ENCODE peak calls at places on chromosomes 11 and 22, in eight cellular contexts. K is skeletal muscle cell, A is H9, D is AG04450, G is ELF-1, T is right atrium auricular region, B is SHP77 treated with DMSO at 0.1 percent for 48 hours, I is suprapubic skin. N is an unnamed sample.
A peak's percentile ranks its signal among the peaks of the same experiment; 100 is the strongest.

GRCh38 chr11:63919267-63920125 is 2.5 kb upstream of the RCOR2 start:
- DNase-seq in K (no peak), A (peak; percentile 96), D (no peak), G (peak; percentile 90), T (no peak), B (peak; percentile 79), I (no peak), N (no peak)

GRCh38 chr11:116175707-116176106 is 597.1 kb downstream of the BUD13 start:
- DNase-seq in K (no peak), A (no peak), D (no peak), G (no peak), T (peak; percentile 43), B (no peak), I (no peak), N (no peak)

GRCh38 chr22:23780146-23780748 is 6.5 kb upstream of the SMARCB1 start:
- DNase-seq in K (no peak), A (no peak), D (no peak), G (no peak), T (no peak), B (no peak), I (no peak), N (no peak)

GRCh38 chr11:7931168-7931567 is at the start of gene OR10A6:
- DNase-seq in K (no peak), A (no peak), D (no peak), G (no peak), T (no peak), B (no peak), I (no peak), N (no peak)

GRCh38 chr22:26674211-26675190 is 17.1 kb downstream of the MIAT start:
- DNase-seq in K (no peak), A (no peak), D (no peak), G (no peak), T (no peak), B (no peak), I (no peak), N (no peak)

GRCh38 chr22:38863531-38864131 is 8.4 kb downstream of the CBX6 start:
- DNase-seq in K (no peak), A (peak; percentile 29), D (no peak), G (no peak), T (no peak), B (no peak), I (no peak), N (no peak)

GRCh38 chr11:13384837-13385417 is 78.1 kb downstream of the BTBD10 start:
- DNase-seq in K (peak; percentile 20), A (peak; percentile 54), D (peak; percentile 41), G (peak; percentile 66), T (no peak), B (no peak), I (no peak), N (peak; percentile 64)

GRCh38 chr11:76788661-76789442 is 5.7 kb downstream of the TSKU start:
- DNase-seq in K (no peak), A (no peak), D (no peak), G (peak; percentile 73), T (no peak), B (no peak), I (peak; percentile 87), N (no peak)

GRCh38 chr11:71267807-71268421 is 15.5 kb upstream of the SHANK2 start:
- DNase-seq in K (no peak), A (no peak), D (no peak), G (no peak), T (peak; percentile 13), B (no peak), I (peak; percentile 65), N (no peak)

GRCh38 chr11:29432719-29433325 is 584.0 kb downstream of the KCNA4 start:
- DNase-seq in K (no peak), A (no peak), D (no peak), G (no peak), T (no peak), B (no peak), I (no peak), N (peak; percentile 45)

GRCh38 chr22:38305481-38306448 is 11.5 kb downstream of the CSNK1E start:
- DNase-seq in K (no peak), A (peak; percentile 80), D (no peak), G (peak; percentile 63), T (no peak), B (no peak), I (no peak), N (peak; percentile 78)

GRCh38 chr11:71086687-71087258 is 165.6 kb downstream of the SHANK2 start:
- DNase-seq in K (no peak), A (peak; percentile 81), D (no peak), G (peak; percentile 87), T (no peak), B (peak; percentile 16), I (no peak), N (peak; percentile 21)

GRCh38 chr11:14411818-14412217 is 52.8 kb upstream of the RRAS2 start:
- DNase-seq in K (peak; percentile 74), A (no peak), D (peak; percentile 61), G (no peak), T (peak; percentile 79), B (no peak), I (peak; percentile 81), N (peak; percentile 84)

GRCh38 chr11:127993788-127994187 is 593.6 kb downstream of the ETS1 start:
- DNase-seq in K (no peak), A (peak; percentile 51), D (no peak), G (peak; percentile 6), T (no peak), B (no peak), I (no peak), N (no peak)

GRCh38 chr11:60880635-60881282 is 13.4 kb downstream of the ZP1 start:
- DNase-seq in K (no peak), A (no peak), D (no peak), G (no peak), T (no peak), B (peak; percentile 26), I (no peak), N (no peak)

GRCh38 chr22:37180531-37181231 is 7.4 kb downstream of the C1QTNF6 start:
- DNase-seq in K (no peak), A (no peak), D (no peak), G (no peak), T (no peak), B (no peak), I (no peak), N (no peak)

GRCh38 chr11:123185326-123185725 is 9.7 kb downstream of the CLMP start:
- DNase-seq in K (no peak), A (peak; percentile 57), D (no peak), G (peak; percentile 64), T (no peak), B (no peak), I (no peak), N (no peak)

GRCh38 chr11:41237386-41237785 is 222.1 kb downstream of the LRRC4C start:
- DNase-seq in K (no peak), A (no peak), D (no peak), G (no peak), T (no peak), B (no peak), I (no peak), N (no peak)

GRCh38 chr11:99911116-99911515 is 776.0 kb upstream of the ARHGAP42 start:
- DNase-seq in K (no peak), A (no peak), D (no peak), G (no peak), T (no peak), B (no peak), I (no peak), N (no peak)

GRCh38 chr11:130180491-130180890 is 20.9 kb downstream of the ST14 start:
- DNase-seq in K (no peak), A (no peak), D (no peak), G (no peak), T (no peak), B (no peak), I (no peak), N (peak; percentile 16)

GRCh38 chr11:132052904-132053303 is 682.5 kb downstream of the NTM start:
- DNase-seq in K (no peak), A (no peak), D (no peak), G (no peak), T (no peak), B (no peak), I (no peak), N (no peak)

GRCh38 chr22:45878051-45878764 is 98.8 kb downstream of the WNT7B start:
- DNase-seq in K (no peak), A (peak; percentile 32), D (no peak), G (peak; percentile 44), T (no peak), B (no peak), I (peak; percentile 64), N (no peak)

GRCh38 chr11:70625921-70626518 is 227.7 kb downstream of the CTTN start:
- DNase-seq in K (no peak), A (no peak), D (no peak), G (no peak), T (no peak), B (no peak), I (no peak), N (no peak)

GRCh38 chr11:74466916-74467885 is at the start of gene KCNE3:
- DNase-seq in K (no peak), A (peak; percentile 63), D (no peak), G (peak; percentile 52), T (no peak), B (no peak), I (no peak), N (peak; percentile 48)

GRCh38 chr11:44258190-44258489 is 51.8 kb downstream of the ALX4 start:
- DNase-seq in K (no peak), A (no peak), D (no peak), G (no peak), T (no peak), B (no peak), I (no peak), N (peak; percentile 45)

GRCh38 chr11:11450744-11451362 is 97.8 kb upstream of the CSNK2A3 start:
- DNase-seq in K (no peak), A (no peak), D (peak; percentile 72), G (no peak), T (no peak), B (no peak), I (no peak), N (peak; percentile 19)